ENCODE peak calls at places on chromosomes 2 and 18, in five cellular contexts. R is GM12878, K is HepG2, C is K562, X is SK-N-SH. E is an unnamed sample.
A peak's percentile ranks its signal among the peaks of the same experiment; 100 is the strongest.

GRCh38 chr18:34643982-34644381 is 66.1 kb upstream of the DTNA start:
- DNase-seq in R (no peak), K (no peak), C (no peak), X (peak; percentile 12), E (peak; percentile 12)

GRCh38 chr2:215590353-215590752 is 154.5 kb upstream of the FN1 start:
- DNase-seq in R (no peak), K (peak; percentile 30), C (no peak), X (no peak), E (peak; percentile 55)

GRCh38 chr18:24019641-24020331 is 5.2 kb downstream of the TTC39C start:
- DNase-seq in R (peak; percentile 83), K (no peak), C (no peak), X (no peak), E (no peak)

GRCh38 chr2:205972113-205972512 is 113.9 kb downstream of the INO80D start:
- DNase-seq in R (no peak), K (peak; percentile 49), C (no peak), X (no peak), E (no peak)

GRCh38 chr2:201406077-201406662 is 45.1 kb downstream of the TRAK2 start:
- DNase-seq in R (no peak), K (peak; percentile 57), C (peak; percentile 57), X (no peak), E (peak; percentile 87)

GRCh38 chr2:111659361-111660281 is 224.4 kb downstream of the ANAPC1 start:
- DNase-seq in R (no peak), K (peak; percentile 87), C (peak; percentile 26), X (no peak), E (peak; percentile 85)

GRCh38 chr2:210224660-210225460 is at the start of gene ACADL:
- DNase-seq in R (no peak), K (no peak), C (no peak), X (peak; percentile 89), E (no peak)

GRCh38 chr2:75540994-75541393 is 19.7 kb downstream of the EVA1A start:
- DNase-seq in R (no peak), K (no peak), C (no peak), X (no peak), E (no peak)

GRCh38 chr2:41836944-41837343 is 210.9 kb upstream of the PKDCC start:
- DNase-seq in R (no peak), K (no peak), C (peak; percentile 59), X (no peak), E (peak; percentile 58)

GRCh38 chr2:100819365-100820345 is at the start of gene NPAS2:
- DNase-seq in R (no peak), K (peak; percentile 35), C (no peak), X (peak; percentile 78), E (peak; percentile 46)

GRCh38 chr18:63544017-63544416 is 1.8 kb downstream of the SERPINB12 start:
- DNase-seq in R (no peak), K (no peak), C (no peak), X (no peak), E (no peak)

GRCh38 chr2:208148803-208149202 is 2.8 kb upstream of the CRYGB start:
- DNase-seq in R (no peak), K (no peak), C (no peak), X (no peak), E (no peak)

GRCh38 chr2:128280901-128281321 is 37.8 kb downstream of the HS6ST1 start:
- DNase-seq in R (no peak), K (no peak), C (no peak), X (no peak), E (no peak)

GRCh38 chr2:137975280-137976271 is 11.3 kb downstream of the HNMT start:
- DNase-seq in R (no peak), K (peak; percentile 73), C (no peak), X (no peak), E (no peak)

GRCh38 chr2:96414161-96414713 is 78.7 kb downstream of the NCAPH start:
- DNase-seq in R (no peak), K (no peak), C (no peak), X (no peak), E (no peak)

GRCh38 chr18:2680216-2680792 is 24.8 kb downstream of the SMCHD1 start:
- DNase-seq in R (no peak), K (no peak), C (no peak), X (no peak), E (no peak)

GRCh38 chr2:170394988-170395387 is 217.0 kb downstream of the MYO3B start:
- DNase-seq in R (no peak), K (no peak), C (no peak), X (no peak), E (no peak)

GRCh38 chr2:143545643-143546275 is 416.5 kb downstream of the ARHGAP15 start:
- DNase-seq in R (no peak), K (no peak), C (no peak), X (no peak), E (peak; percentile 66)

GRCh38 chr2:121721926-121722325 is 14.7 kb downstream of the NIFK start:
- DNase-seq in R (no peak), K (no peak), C (no peak), X (no peak), E (peak; percentile 92)

GRCh38 chr2:138829326-138829725 is 49.1 kb upstream of the NXPH2 start:
- DNase-seq in R (no peak), K (peak; percentile 64), C (peak; percentile 58), X (peak; percentile 49), E (peak; percentile 4)

GRCh38 chr2:8661736-8662135 is 20.1 kb upstream of the ID2 start:
- DNase-seq in R (no peak), K (no peak), C (no peak), X (no peak), E (peak; percentile 53)

GRCh38 chr18:30957086-30957485 is 85.5 kb downstream of the DSC3 start:
- DNase-seq in R (no peak), K (no peak), C (no peak), X (no peak), E (no peak)

GRCh38 chr2:46684661-46685060 is 205.3 kb downstream of the TMEM247 start:
- DNase-seq in R (no peak), K (no peak), C (no peak), X (no peak), E (no peak)

GRCh38 chr2:188102881-188103280 is 188.8 kb upstream of the GULP1 start:
- DNase-seq in R (no peak), K (no peak), C (no peak), X (no peak), E (no peak)

GRCh38 chr2:207156451-207157161 is 9.1 kb downstream of the KLF7 start:
- DNase-seq in R (no peak), K (peak; percentile 61), C (no peak), X (no peak), E (no peak)

GRCh38 chr2:111015256-111015655 is 105.5 kb upstream of the BCL2L11 start:
- DNase-seq in R (no peak), K (no peak), C (no peak), X (no peak), E (no peak)

GRCh38 chr2:70906439-70907018 is 29.2 kb upstream of the ATP6V1B1 start:
- DNase-seq in R (no peak), K (no peak), C (no peak), X (no peak), E (no peak)

GRCh38 chr2:241821460-241822263 is 12.7 kb downstream of the NEU4 start:
- DNase-seq in R (no peak), K (no peak), C (no peak), X (no peak), E (no peak)

GRCh38 chr2:179454443-179455218 is 190.0 kb upstream of the SESTD1 start:
- DNase-seq in R (no peak), K (peak; percentile 23), C (no peak), X (no peak), E (peak; percentile 98)

GRCh38 chr18:62732631-62733030 is 17.3 kb downstream of the PHLPP1 start:
- DNase-seq in R (no peak), K (no peak), C (no peak), X (no peak), E (no peak)

GRCh38 chr2:11872247-11872947 is 126.0 kb downstream of the LPIN1 start:
- DNase-seq in R (peak; percentile 64), K (no peak), C (peak; percentile 41), X (no peak), E (peak; percentile 35)

GRCh38 chr2:41932241-41933034 is 115.4 kb upstream of the PKDCC start:
- DNase-seq in R (no peak), K (no peak), C (peak; percentile 90), X (peak; percentile 90), E (peak; percentile 93)

GRCh38 chr2:238121511-238122286 is 16.8 kb upstream of the KLHL30 start:
- DNase-seq in R (no peak), K (no peak), C (no peak), X (no peak), E (no peak)

GRCh38 chr2:64975232-64975791 is 13.9 kb upstream of the SLC1A4 start:
- DNase-seq in R (no peak), K (peak; percentile 88), C (no peak), X (no peak), E (peak; percentile 84)
- H3K4me1 ChIP-seq in R (peaks cover 12% of the 10 kb centered on the region), K (peaks cover 43% of the 10 kb centered on the region), C (peaks cover 3% of the 10 kb centered on the region), X (peaks cover 19% of the 10 kb centered on the region), E (peaks cover 27% of the 10 kb centered on the region)

GRCh38 chr2:68716539-68716938 is 18.1 kb upstream of the ARHGAP25 start:
- DNase-seq in R (no peak), K (no peak), C (no peak), X (no peak), E (no peak)

GRCh38 chr2:68716948-68717661 is 17.5 kb upstream of the ARHGAP25 start:
- DNase-seq in R (no peak), K (no peak), C (no peak), X (no peak), E (no peak)

GRCh38 chr2:68710756-68711155 is 23.9 kb upstream of the ARHGAP25 start:
- DNase-seq in R (no peak), K (no peak), C (no peak), X (no peak), E (no peak)

GRCh38 chr2:68715353-68716041 is 19.1 kb upstream of the ARHGAP25 start:
- DNase-seq in R (peak; percentile 59), K (peak; percentile 71), C (peak; percentile 81), X (peak; percentile 62), E (peak; percentile 38)

DNA sequence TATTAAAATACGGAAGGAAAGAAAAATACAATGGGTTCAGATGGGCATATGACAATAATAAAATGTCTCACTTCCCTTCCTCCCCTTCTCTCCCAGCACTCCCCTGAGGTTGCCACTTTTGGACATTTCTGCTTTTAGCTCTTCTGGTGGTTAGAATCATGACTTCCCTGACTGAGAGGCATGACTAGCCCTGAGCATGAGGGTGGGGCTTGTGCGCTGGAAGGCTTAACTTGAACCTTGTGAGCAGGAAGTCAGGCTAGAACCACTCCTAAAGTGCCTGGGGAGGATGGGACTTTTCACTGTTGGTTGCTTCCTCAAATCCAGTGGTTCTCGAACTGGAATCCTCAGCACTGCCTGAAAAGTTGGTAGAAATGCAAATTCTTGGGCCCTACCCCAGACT is 19.7 kb upstream of the ARHGAP25 start:
- DNase-seq in R (peak; percentile 80), K (no peak), C (peak; percentile 19), X (no peak), E (no peak)
- TF ChIP-seq MXI1 in R (no peak), K (no peak), C (no peak), X (no peak), E (no peak)

DNA sequence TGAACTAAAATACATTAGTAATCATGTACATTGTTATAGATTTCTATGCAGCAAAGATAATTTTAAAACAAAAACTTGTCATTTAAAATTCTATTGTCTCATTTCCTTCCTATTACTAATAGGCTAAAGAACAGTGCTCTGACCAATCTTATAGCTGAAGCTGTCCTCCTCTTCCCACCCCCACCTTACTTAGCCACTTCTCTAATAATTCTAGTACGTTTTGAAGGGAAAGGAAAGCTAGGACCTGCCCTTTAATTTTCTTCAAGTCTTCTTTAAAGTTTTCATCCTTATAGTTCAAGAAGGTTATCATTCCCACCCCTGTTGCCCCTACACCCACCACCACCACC is 121.6 kb downstream of the RBMS1 start:
- DNase-seq in R (no peak), K (no peak), C (no peak), X (no peak), E (no peak)
- H3K4me1 ChIP-seq in R (no peaks in the 10 kb centered on the region), K (no peaks in the 10 kb centered on the region), C (no peaks in the 10 kb centered on the region), X (peaks cover 84% of the 10 kb centered on the region), E (peaks cover 41% of the 10 kb centered on the region)

GRCh38 chr18:32735781-32736180 is 37.0 kb downstream of the KLHL14 start:
- DNase-seq in R (no peak), K (peak; percentile 23), C (no peak), X (no peak), E (peak; percentile 24)
- TF ChIP-seq MXI1 in R (no peak), K (no peak), C (no peak), X (no peak), E (no peak)

E was measured in IMR-90.